ENCODE peak calls at places on chromosome X, in eight cellular contexts. One of them, this sample, is unnamed.

GRCh38 chrX:71056857-71057256 is 11.3 kb downstream of the SNX12 start:
- DNase-seq in amygdala: no peak
- DNase-seq in left ventricle myocardium inferior: no peak
- DNase-seq in NCI-H2029: no peak
- DNase-seq in T-helper 2 cell treated with Interferon-gamma antibody and Interleukin-4, amounts not matched to agents 5 μg/mL and 100 μg/mL, for 36 hours: no peak
- DNase-seq in fibroblast of the conjunctiva: peak; percentile 4
- DNase-seq in amniotic stem cell: no peak
- DNase-seq in tibial nerve: no peak
- DNase-seq in this sample: peak; percentile 29

GRCh38 chrX:113470166-113470565 is 629.5 kb upstream of the AMOT start:
- DNase-seq in NCI-H2029: no peak
- DNase-seq in fibroblast of the conjunctiva: no peak
- DNase-seq in T-helper 2 cell treated with Interferon-gamma antibody and Interleukin-4, amounts not matched to agents 5 μg/mL and 100 μg/mL, for 36 hours: no peak
- DNase-seq in amygdala: no peak
- DNase-seq in left ventricle myocardium inferior: no peak
- DNase-seq in amniotic stem cell: no peak
- DNase-seq in tibial nerve: no peak
- DNase-seq in this sample: no peak

GRCh38 chrX:101708180-101708579 is 48.5 kb upstream of the ARMCX2 start:
- DNase-seq in T-helper 2 cell treated with Interferon-gamma antibody and Interleukin-4, amounts not matched to agents 5 μg/mL and 100 μg/mL, for 36 hours: no peak
- DNase-seq in amniotic stem cell: no peak
- DNase-seq in NCI-H2029: no peak
- DNase-seq in amygdala: no peak
- DNase-seq in fibroblast of the conjunctiva: no peak
- DNase-seq in left ventricle myocardium inferior: no peak
- DNase-seq in tibial nerve: no peak
- DNase-seq in this sample: no peak

GRCh38 chrX:101260435-101260834 is 30.7 kb downstream of the TAF7L start:
- DNase-seq in amygdala: no peak
- DNase-seq in T-helper 2 cell treated with Interferon-gamma antibody and Interleukin-4, amounts not matched to agents 5 μg/mL and 100 μg/mL, for 36 hours: no peak
- DNase-seq in tibial nerve: no peak
- DNase-seq in fibroblast of the conjunctiva: no peak
- DNase-seq in NCI-H2029: no peak
- DNase-seq in amniotic stem cell: no peak
- DNase-seq in left ventricle myocardium inferior: no peak
- DNase-seq in this sample: no peak

GRCh38 chrX:40392599-40392998 is 188.2 kb upstream of the ATP6AP2 start:
- DNase-seq in fibroblast of the conjunctiva: no peak
- DNase-seq in tibial nerve: no peak
- DNase-seq in T-helper 2 cell treated with Interferon-gamma antibody and Interleukin-4, amounts not matched to agents 5 μg/mL and 100 μg/mL, for 36 hours: no peak
- DNase-seq in NCI-H2029: no peak
- DNase-seq in amniotic stem cell: no peak
- DNase-seq in amygdala: no peak
- DNase-seq in left ventricle myocardium inferior: peak; percentile 17
- DNase-seq in this sample: no peak

GRCh38 chrX:130916636-130917422 is 13.8 kb upstream of the ENOX2 start:
- DNase-seq in NCI-H2029: peak; percentile 1
- DNase-seq in amygdala: no peak
- DNase-seq in fibroblast of the conjunctiva: peak; percentile 43
- DNase-seq in T-helper 2 cell treated with Interferon-gamma antibody and Interleukin-4, amounts not matched to agents 5 μg/mL and 100 μg/mL, for 36 hours: no peak
- DNase-seq in amniotic stem cell: no peak
- DNase-seq in left ventricle myocardium inferior: peak; percentile 12
- DNase-seq in tibial nerve: no peak
- DNase-seq in this sample: peak; percentile 18

GRCh38 chrX:153731117-153731844 is 6.6 kb downstream of the ABCD1 start:
- DNase-seq in tibial nerve: no peak
- DNase-seq in left ventricle myocardium inferior: no peak
- DNase-seq in amniotic stem cell: no peak
- DNase-seq in NCI-H2029: no peak
- DNase-seq in T-helper 2 cell treated with Interferon-gamma antibody and Interleukin-4, amounts not matched to agents 5 μg/mL and 100 μg/mL, for 36 hours: no peak
- DNase-seq in fibroblast of the conjunctiva: no peak
- DNase-seq in amygdala: no peak
- DNase-seq in this sample: no peak

GRCh38 chrX:43655961-43656494 is at the start of gene MAOA:
- DNase-seq in T-helper 2 cell treated with Interferon-gamma antibody and Interleukin-4, amounts not matched to agents 5 μg/mL and 100 μg/mL, for 36 hours: peak; percentile 68
- DNase-seq in amniotic stem cell: no peak
- DNase-seq in amygdala: peak; percentile 5
- DNase-seq in left ventricle myocardium inferior: peak; percentile 80
- DNase-seq in tibial nerve: peak; percentile 86
- DNase-seq in NCI-H2029: peak; percentile 4
- DNase-seq in fibroblast of the conjunctiva: peak; percentile 61
- DNase-seq in this sample: no peak

GRCh38 chrX:12673487-12673886 is 117.7 kb upstream of the PRPS2 start:
- DNase-seq in tibial nerve: no peak
- DNase-seq in amniotic stem cell: no peak
- DNase-seq in T-helper 2 cell treated with Interferon-gamma antibody and Interleukin-4, amounts not matched to agents 5 μg/mL and 100 μg/mL, for 36 hours: no peak
- DNase-seq in fibroblast of the conjunctiva: no peak
- DNase-seq in left ventricle myocardium inferior: no peak
- DNase-seq in NCI-H2029: no peak
- DNase-seq in amygdala: no peak
- DNase-seq in this sample: no peak

GRCh38 chrX:129600981-129601424 is 53.8 kb downstream of the APLN start:
- DNase-seq in fibroblast of the conjunctiva: peak; percentile 17
- DNase-seq in NCI-H2029: peak; percentile 3
- DNase-seq in T-helper 2 cell treated with Interferon-gamma antibody and Interleukin-4, amounts not matched to agents 5 μg/mL and 100 μg/mL, for 36 hours: no peak
- DNase-seq in amniotic stem cell: no peak
- DNase-seq in left ventricle myocardium inferior: no peak
- DNase-seq in amygdala: peak; percentile 2
- DNase-seq in tibial nerve: peak; percentile 29
- DNase-seq in this sample: no peak

GRCh38 chrX:2224141-2224540 is 276.6 kb downstream of the DHRSX start:
- DNase-seq in NCI-H2029: no peak
- DNase-seq in amniotic stem cell: no peak
- DNase-seq in T-helper 2 cell treated with Interferon-gamma antibody and Interleukin-4, amounts not matched to agents 5 μg/mL and 100 μg/mL, for 36 hours: no peak
- DNase-seq in left ventricle myocardium inferior: no peak
- DNase-seq in fibroblast of the conjunctiva: no peak
- DNase-seq in tibial nerve: no peak
- DNase-seq in amygdala: no peak
- DNase-seq in this sample: no peak

GRCh38 chrX:25503826-25504225 is 488.1 kb upstream of the ARX start:
- DNase-seq in fibroblast of the conjunctiva: no peak
- DNase-seq in NCI-H2029: no peak
- DNase-seq in tibial nerve: no peak
- DNase-seq in left ventricle myocardium inferior: no peak
- DNase-seq in T-helper 2 cell treated with Interferon-gamma antibody and Interleukin-4, amounts not matched to agents 5 μg/mL and 100 μg/mL, for 36 hours: no peak
- DNase-seq in amygdala: no peak
- DNase-seq in amniotic stem cell: no peak
- DNase-seq in this sample: no peak

GRCh38 chrX:9873360-9873759 is 87.1 kb downstream of the SHROOM2 start:
- DNase-seq in fibroblast of the conjunctiva: no peak
- DNase-seq in NCI-H2029: no peak
- DNase-seq in amygdala: no peak
- DNase-seq in T-helper 2 cell treated with Interferon-gamma antibody and Interleukin-4, amounts not matched to agents 5 μg/mL and 100 μg/mL, for 36 hours: no peak
- DNase-seq in tibial nerve: no peak
- DNase-seq in amniotic stem cell: no peak
- DNase-seq in left ventricle myocardium inferior: no peak
- DNase-seq in this sample: no peak

GRCh38 chrX:10121787-10122186 is 35.0 kb upstream of the CLCN4 start:
- DNase-seq in left ventricle myocardium inferior: no peak
- DNase-seq in NCI-H2029: no peak
- DNase-seq in fibroblast of the conjunctiva: no peak
- DNase-seq in amniotic stem cell: no peak
- DNase-seq in amygdala: no peak
- DNase-seq in tibial nerve: no peak
- DNase-seq in T-helper 2 cell treated with Interferon-gamma antibody and Interleukin-4, amounts not matched to agents 5 μg/mL and 100 μg/mL, for 36 hours: no peak
- DNase-seq in this sample: no peak

GRCh38 chrX:2863646-2864045 is 34.9 kb downstream of the GYG2 start:
- DNase-seq in fibroblast of the conjunctiva: no peak
- DNase-seq in amniotic stem cell: no peak
- DNase-seq in NCI-H2029: no peak
- DNase-seq in T-helper 2 cell treated with Interferon-gamma antibody and Interleukin-4, amounts not matched to agents 5 μg/mL and 100 μg/mL, for 36 hours: no peak
- DNase-seq in left ventricle myocardium inferior: no peak
- DNase-seq in tibial nerve: no peak
- DNase-seq in amygdala: no peak
- DNase-seq in this sample: no peak

GRCh38 chrX:115948018-115948923 is 222.3 kb upstream of the AGTR2 start:
- DNase-seq in fibroblast of the conjunctiva: no peak
- DNase-seq in amygdala: no peak
- DNase-seq in T-helper 2 cell treated with Interferon-gamma antibody and Interleukin-4, amounts not matched to agents 5 μg/mL and 100 μg/mL, for 36 hours: no peak
- DNase-seq in NCI-H2029: no peak
- DNase-seq in tibial nerve: no peak
- DNase-seq in left ventricle myocardium inferior: no peak
- DNase-seq in amniotic stem cell: no peak
- DNase-seq in this sample: no peak

GRCh38 chrX:11555759-11556158 is 110.0 kb downstream of the ARHGAP6 start:
- DNase-seq in NCI-H2029: no peak
- DNase-seq in amniotic stem cell: no peak
- DNase-seq in amygdala: no peak
- DNase-seq in fibroblast of the conjunctiva: no peak
- DNase-seq in T-helper 2 cell treated with Interferon-gamma antibody and Interleukin-4, amounts not matched to agents 5 μg/mL and 100 μg/mL, for 36 hours: no peak
- DNase-seq in left ventricle myocardium inferior: no peak
- DNase-seq in tibial nerve: no peak
- DNase-seq in this sample: no peak

GRCh38 chrX:105317117-105317516 is 96.6 kb upstream of the TEX13A start:
- DNase-seq in tibial nerve: no peak
- DNase-seq in fibroblast of the conjunctiva: no peak
- DNase-seq in NCI-H2029: no peak
- DNase-seq in amygdala: no peak
- DNase-seq in left ventricle myocardium inferior: no peak
- DNase-seq in amniotic stem cell: no peak
- DNase-seq in T-helper 2 cell treated with Interferon-gamma antibody and Interleukin-4, amounts not matched to agents 5 μg/mL and 100 μg/mL, for 36 hours: no peak
- DNase-seq in this sample: no peak

GRCh38 chrX:124085063-124085462 is 123.6 kb downstream of the STAG2 start:
- DNase-seq in fibroblast of the conjunctiva: no peak
- DNase-seq in NCI-H2029: no peak
- DNase-seq in amniotic stem cell: no peak
- DNase-seq in amygdala: no peak
- DNase-seq in T-helper 2 cell treated with Interferon-gamma antibody and Interleukin-4, amounts not matched to agents 5 μg/mL and 100 μg/mL, for 36 hours: no peak
- DNase-seq in left ventricle myocardium inferior: no peak
- DNase-seq in tibial nerve: no peak
- DNase-seq in this sample: no peak

GRCh38 chrX:77742788-77743476 is 43.1 kb downstream of the ATRX start:
- DNase-seq in amniotic stem cell: no peak
- DNase-seq in T-helper 2 cell treated with Interferon-gamma antibody and Interleukin-4, amounts not matched to agents 5 μg/mL and 100 μg/mL, for 36 hours: no peak
- DNase-seq in fibroblast of the conjunctiva: no peak
- DNase-seq in NCI-H2029: no peak
- DNase-seq in amygdala: no peak
- DNase-seq in left ventricle myocardium inferior: peak; percentile 38
- DNase-seq in tibial nerve: no peak
- DNase-seq in this sample: no peak

GRCh38 chrX:49106930-49107329 is 16.6 kb downstream of the GPKOW start:
- DNase-seq in T-helper 2 cell treated with Interferon-gamma antibody and Interleukin-4, amounts not matched to agents 5 μg/mL and 100 μg/mL, for 36 hours: no peak
- DNase-seq in left ventricle myocardium inferior: peak; percentile 14
- DNase-seq in amygdala: no peak
- DNase-seq in amniotic stem cell: peak; percentile 0
- DNase-seq in NCI-H2029: no peak
- DNase-seq in fibroblast of the conjunctiva: peak; percentile 24
- DNase-seq in tibial nerve: no peak
- DNase-seq in this sample: peak; percentile 8

GRCh38 chrX:13685126-13685763 is 3.7 kb upstream of the RAB9A start:
- DNase-seq in tibial nerve: no peak
- DNase-seq in fibroblast of the conjunctiva: no peak
- DNase-seq in NCI-H2029: no peak
- DNase-seq in amygdala: no peak
- DNase-seq in amniotic stem cell: no peak
- DNase-seq in T-helper 2 cell treated with Interferon-gamma antibody and Interleukin-4, amounts not matched to agents 5 μg/mL and 100 μg/mL, for 36 hours: no peak
- DNase-seq in left ventricle myocardium inferior: no peak
- DNase-seq in this sample: no peak

GRCh38 chrX:23372220-23372902 is 37.7 kb downstream of the PTCHD1 start:
- DNase-seq in fibroblast of the conjunctiva: no peak
- DNase-seq in T-helper 2 cell treated with Interferon-gamma antibody and Interleukin-4, amounts not matched to agents 5 μg/mL and 100 μg/mL, for 36 hours: no peak
- DNase-seq in amygdala: no peak
- DNase-seq in left ventricle myocardium inferior: no peak
- DNase-seq in NCI-H2029: no peak
- DNase-seq in tibial nerve: no peak
- DNase-seq in amniotic stem cell: no peak
- DNase-seq in this sample: no peak

GRCh38 chrX:45517090-45517973 is 316.7 kb upstream of the DIPK2B start:
- DNase-seq in tibial nerve: no peak
- DNase-seq in left ventricle myocardium inferior: no peak
- DNase-seq in amniotic stem cell: peak; percentile 9
- DNase-seq in NCI-H2029: no peak
- DNase-seq in T-helper 2 cell treated with Interferon-gamma antibody and Interleukin-4, amounts not matched to agents 5 μg/mL and 100 μg/mL, for 36 hours: no peak
- DNase-seq in fibroblast of the conjunctiva: peak; percentile 63
- DNase-seq in amygdala: no peak
- DNase-seq in this sample: no peak

GRCh38 chrX:1657367-1658082 is 42.7 kb downstream of the ASMT start:
- DNase-seq in left ventricle myocardium inferior: no peak
- DNase-seq in amniotic stem cell: no peak
- DNase-seq in T-helper 2 cell treated with Interferon-gamma antibody and Interleukin-4, amounts not matched to agents 5 μg/mL and 100 μg/mL, for 36 hours: peak; percentile 67
- DNase-seq in tibial nerve: no peak
- DNase-seq in fibroblast of the conjunctiva: no peak
- DNase-seq in amygdala: no peak
- DNase-seq in NCI-H2029: no peak
- DNase-seq in this sample: no peak

GRCh38 chrX:318068-318738 is 393 bp downstream of the GTPBP6 start:
- DNase-seq in amygdala: no peak
- DNase-seq in NCI-H2029: no peak
- DNase-seq in fibroblast of the conjunctiva: peak; percentile 98
- DNase-seq in tibial nerve: peak; percentile 100
- DNase-seq in left ventricle myocardium inferior: peak; percentile 98
- DNase-seq in amniotic stem cell: no peak
- DNase-seq in T-helper 2 cell treated with Interferon-gamma antibody and Interleukin-4, amounts not matched to agents 5 μg/mL and 100 μg/mL, for 36 hours: peak; percentile 96
- DNase-seq in this sample: peak; percentile 92

GRCh38 chrX:132266583-132267355 is 47.5 kb upstream of the RAP2C start:
- DNase-seq in fibroblast of the conjunctiva: peak; percentile 53
- DNase-seq in amniotic stem cell: peak; percentile 7
- DNase-seq in left ventricle myocardium inferior: no peak
- DNase-seq in amygdala: no peak
- DNase-seq in T-helper 2 cell treated with Interferon-gamma antibody and Interleukin-4, amounts not matched to agents 5 μg/mL and 100 μg/mL, for 36 hours: peak; percentile 4
- DNase-seq in NCI-H2029: no peak
- DNase-seq in tibial nerve: no peak
- DNase-seq in this sample: no peak

GRCh38 chrX:44343412-44343942 is at the start of gene EFHC2:
- DNase-seq in fibroblast of the conjunctiva: no peak
- DNase-seq in NCI-H2029: no peak
- DNase-seq in amygdala: no peak
- DNase-seq in amniotic stem cell: no peak
- DNase-seq in tibial nerve: peak; percentile 13
- DNase-seq in T-helper 2 cell treated with Interferon-gamma antibody and Interleukin-4, amounts not matched to agents 5 μg/mL and 100 μg/mL, for 36 hours: no peak
- DNase-seq in left ventricle myocardium inferior: peak; percentile 29
- DNase-seq in this sample: no peak

GRCh38 chrX:145464650-145465049 is 217.3 kb downstream of the SPANXN1 start:
- DNase-seq in tibial nerve: no peak
- DNase-seq in amygdala: no peak
- DNase-seq in fibroblast of the conjunctiva: no peak
- DNase-seq in NCI-H2029: no peak
- DNase-seq in T-helper 2 cell treated with Interferon-gamma antibody and Interleukin-4, amounts not matched to agents 5 μg/mL and 100 μg/mL, for 36 hours: no peak
- DNase-seq in left ventricle myocardium inferior: no peak
- DNase-seq in amniotic stem cell: no peak
- DNase-seq in this sample: no peak